ENCODE peak calls at places on chromosome 21, in ten cellular contexts. E is GM23338; G is iPS DF 6.9; K is choroid plexus epithelial cell; N is neuronal stem cell; S is ovary; Y is CD8-positive, alpha-beta T cell; P is prostate gland; C is gastrocnemius medialis; D is psoas muscle. I is an unnamed sample.

GRCh38 chr21:18245493-18245967 is 897 bp downstream of the CHODL start:
- DNase-seq in G (no peak), N (peak; percentile 21), Y (no peak), S (peak; percentile 11), K (peak; percentile 4), D (no peak), C (no peak), E (no peak), P (no peak), I (no peak)

GRCh38 chr21:37871121-37871862 is 45.0 kb downstream of the KCNJ6 start:
- DNase-seq in E (no peak), S (no peak), N (no peak), G (no peak), Y (no peak), K (peak; percentile 83), C (no peak), P (no peak), D (no peak), I (no peak)

GRCh38 chr21:41069305-41069642 is 98.7 kb upstream of the BACE2 start:
- DNase-seq in P (no peak), D (no peak), S (no peak), C (no peak), E (no peak), N (no peak), K (no peak), G (no peak), Y (no peak), I (no peak)

GRCh38 chr21:33541105-33541711 is 709 bp downstream of the GART start:
- DNase-seq in S (peak; percentile 49), N (no peak), K (peak; percentile 44), Y (no peak), G (no peak), D (no peak), E (peak; percentile 32), P (no peak), C (no peak), I (no peak)

GRCh38 chr21:27062441-27062840 is 95.6 kb upstream of the ADAMTS5 start:
- DNase-seq in D (no peak), E (no peak), N (no peak), Y (no peak), P (peak; percentile 10), K (no peak), C (no peak), S (no peak), G (no peak), I (no peak)

GRCh38 chr21:41397416-41397815 is 28.6 kb upstream of the MX1 start:
- DNase-seq in D (no peak), N (no peak), K (no peak), P (no peak), E (no peak), Y (peak; percentile 29), G (no peak), C (no peak), S (no peak), I (no peak)

GRCh38 chr21:42495765-42496119 is 282 bp downstream of the RSPH1 start:
- DNase-seq in S (no peak), E (peak; percentile 49), Y (no peak), D (no peak), C (no peak), N (no peak), K (peak; percentile 22), P (no peak), G (no peak), I (no peak)

GRCh38 chr21:42744520-42745445 is 91.4 kb downstream of the PDE9A start:
- DNase-seq in G (no peak), Y (no peak), P (no peak), K (no peak), N (no peak), S (no peak), C (no peak), D (no peak), E (no peak), I (no peak)

GRCh38 chr21:34653522-34653921 is 15.3 kb upstream of the CLIC6 start:
- DNase-seq in N (no peak), C (no peak), P (no peak), K (no peak), G (no peak), E (no peak), Y (no peak), D (no peak), S (no peak), I (no peak)

GRCh38 chr21:18602711-18603110 is 199.1 kb upstream of the TMPRSS15 start:
- DNase-seq in Y (no peak), G (no peak), E (no peak), P (no peak), S (no peak), C (no peak), D (no peak), N (no peak), K (no peak), I (no peak)

GRCh38 chr21:17854771-17855170 is 35.6 kb upstream of the C21orf91 start:
- DNase-seq in G (no peak), K (no peak), C (no peak), D (no peak), S (no peak), P (no peak), Y (no peak), E (no peak), N (no peak), I (no peak)

GRCh38 chr21:38434913-38435533 is 63.3 kb downstream of the ERG start:
- DNase-seq in D (no peak), P (no peak), C (no peak), S (no peak), G (no peak), N (no peak), Y (no peak), K (peak; percentile 81), E (no peak), I (no peak)

DNA sequence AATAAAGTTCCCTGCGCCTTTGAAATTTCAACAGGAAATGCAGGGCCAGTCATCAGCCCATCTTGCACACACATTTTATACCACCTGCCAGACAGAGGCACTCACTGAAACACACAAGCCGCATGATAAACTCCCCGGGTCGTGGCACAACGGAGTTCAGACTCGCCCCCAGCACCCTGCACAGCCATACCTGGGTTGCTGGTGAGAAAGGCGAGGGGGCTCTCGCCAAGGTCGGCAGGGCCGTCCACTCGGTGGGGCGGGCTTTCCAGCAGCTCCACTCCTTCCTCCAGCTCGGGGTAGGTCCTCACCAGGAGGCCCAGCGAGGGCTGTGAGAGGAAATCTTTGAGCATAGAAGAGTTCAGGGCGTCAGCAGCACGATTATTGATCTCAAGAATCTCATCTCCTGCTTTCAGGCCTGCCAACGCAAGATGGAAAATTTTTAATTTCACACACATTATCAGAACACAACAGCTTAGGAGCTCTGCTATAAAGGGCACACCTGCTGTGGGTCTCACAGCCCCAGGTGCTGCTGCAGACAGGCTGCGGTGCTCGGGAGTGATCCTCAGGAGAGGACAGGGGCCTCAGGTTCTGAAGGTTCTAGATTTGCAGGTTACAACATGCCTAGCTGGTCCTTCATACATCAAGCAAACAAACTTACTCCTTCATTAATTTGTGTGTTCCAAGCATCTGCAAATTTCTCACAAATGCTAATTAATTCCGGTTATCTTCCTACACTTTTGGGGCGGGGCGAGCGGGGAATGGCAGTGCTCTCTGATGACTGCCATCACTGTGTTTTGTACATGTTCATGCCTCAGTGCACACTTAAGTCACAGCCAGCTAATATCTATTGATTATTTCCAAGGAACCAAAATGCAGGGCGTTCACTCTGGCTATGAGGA is 144.2 kb upstream of the KRTAP19-8 start:
- DNase-seq in C (no peak), S (no peak), E (no peak), Y (peak; percentile 78), N (no peak), K (no peak), P (no peak), G (no peak), D (no peak), I (no peak)
- H3K4me3 ChIP-seq in C (no peak overlapping the region), S (no peak overlapping the region), E (no peak overlapping the region), Y (peak overlapping the region; percentile 44), N (no peak overlapping the region), K (no peak overlapping the region), P (no peak overlapping the region), G (no peak overlapping the region), D (no peak overlapping the region), I (no peak overlapping the region)

DNA sequence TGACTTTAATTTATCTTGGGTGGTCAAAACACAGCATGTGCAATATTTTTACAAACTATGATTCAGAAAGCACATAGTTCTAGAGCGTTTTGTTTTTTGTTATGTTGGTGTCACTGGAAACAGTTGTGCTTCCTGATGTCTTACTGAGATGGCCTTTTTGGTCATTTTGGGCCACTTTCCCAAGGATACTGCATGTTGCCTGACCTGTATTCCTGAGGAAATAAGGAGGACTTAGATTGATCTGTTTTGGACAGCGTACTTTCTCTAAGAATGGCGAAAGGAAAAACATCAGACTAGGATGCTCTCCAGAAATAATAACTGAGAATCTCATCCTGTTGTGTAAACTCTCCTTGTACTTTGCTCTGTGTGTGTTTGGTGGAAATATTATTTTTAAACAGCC is 451.2 kb downstream of the USP25 start:
- DNase-seq in G (no peak), E (no peak), C (no peak), Y (no peak), P (no peak), K (peak; percentile 63), N (no peak), D (no peak), S (no peak), I (no peak)
- H3K4me3 ChIP-seq in G (no peak overlapping the region), E (no peak overlapping the region), C (no peak overlapping the region), Y (no peak overlapping the region), P (no peak overlapping the region), K (no peak overlapping the region), N (no peak overlapping the region), D (no peak overlapping the region), S (peak overlapping the region; percentile 25), I (no peak overlapping the region)

GRCh38 chr21:45617021-45617930 is 26.2 kb upstream of the PCBP3 start:
- DNase-seq in N (no peak), G (no peak), S (no peak), E (peak; percentile 25), D (no peak), C (no peak), P (no peak), Y (no peak), K (no peak), I (no peak)

GRCh38 chr21:45618287-45618686 is 25.2 kb upstream of the PCBP3 start:
- DNase-seq in P (no peak), E (no peak), K (no peak), Y (no peak), D (no peak), N (no peak), S (no peak), G (no peak), C (no peak), I (no peak)

GRCh38 chr21:45620201-45620600 is 23.3 kb upstream of the PCBP3 start:
- DNase-seq in N (no peak), E (no peak), P (no peak), K (no peak), D (no peak), G (no peak), Y (no peak), S (no peak), C (no peak), I (no peak)

GRCh38 chr21:45622416-45623097 is 21.0 kb upstream of the PCBP3 start:
- DNase-seq in D (no peak), E (no peak), K (no peak), S (no peak), P (no peak), N (no peak), Y (no peak), G (no peak), C (no peak), I (no peak)

GRCh38 chr21:45618846-45619485 is 24.6 kb upstream of the PCBP3 start:
- DNase-seq in D (no peak), S (no peak), N (no peak), G (no peak), P (no peak), E (no peak), Y (no peak), K (no peak), C (no peak), I (no peak)
- H3K4me3 ChIP-seq in D (no peak overlapping the region), S (no peak overlapping the region), N (no peak overlapping the region), G (no peak overlapping the region), P (no peak overlapping the region), E (no peak overlapping the region), Y (no peak overlapping the region), K (no peak overlapping the region), C (no peak overlapping the region), I (no peak overlapping the region)

GRCh38 chr21:15282666-15283065 is 217.9 kb upstream of the NRIP1 start:
- DNase-seq in E (no peak), C (no peak), G (no peak), Y (no peak), D (no peak), S (no peak), P (no peak), N (no peak), K (no peak), I (no peak)
- H3K4me3 ChIP-seq in E (no peak overlapping the region), C (no peak overlapping the region), G (no peak overlapping the region), Y (no peak overlapping the region), D (no peak overlapping the region), S (no peak overlapping the region), P (no peak overlapping the region), N (no peak overlapping the region), K (no peak overlapping the region), I (no peak overlapping the region)